ENCODE peak calls at places on chromosomes 16 and 17, in six cellular contexts. One of them, this sample, is unnamed.
A peak's percentile ranks its signal among the peaks of the same experiment; 100 is the strongest.

GRCh38 chr17:82932146-82933005 is 92.6 kb upstream of the ZNF750 start:
- DNase-seq in mesenchymal stem cell: no peak
- DNase-seq in IMR-90: peak; percentile 86
- DNase-seq in H9: no peak
- DNase-seq in H1: no peak
- DNase-seq in trophoblast cell: no peak
- DNase-seq in this sample: no peak

GRCh38 chr16:65967376-65967775 is 399.1 kb upstream of the CDH5 start:
- DNase-seq in mesenchymal stem cell: peak; percentile 12
- DNase-seq in IMR-90: peak; percentile 45
- DNase-seq in H9: no peak
- DNase-seq in H1: no peak
- DNase-seq in trophoblast cell: no peak
- DNase-seq in this sample: no peak

GRCh38 chr17:39150104-39150634 is 1.3 kb downstream of the PLXDC1 start:
- DNase-seq in mesenchymal stem cell: no peak
- DNase-seq in IMR-90: no peak
- DNase-seq in H9: no peak
- DNase-seq in H1: no peak
- DNase-seq in trophoblast cell: no peak
- DNase-seq in this sample: no peak

GRCh38 chr17:43713494-43714162 is 45.0 kb downstream of the SOST start:
- DNase-seq in mesenchymal stem cell: peak; percentile 42
- DNase-seq in IMR-90: no peak
- DNase-seq in H9: peak; percentile 61
- DNase-seq in H1: no peak
- DNase-seq in trophoblast cell: peak; percentile 14
- DNase-seq in this sample: no peak

GRCh38 chr17:56884483-56885144 is 29.2 kb downstream of the TRIM25 start:
- DNase-seq in mesenchymal stem cell: no peak
- DNase-seq in IMR-90: no peak
- DNase-seq in H9: no peak
- DNase-seq in H1: no peak
- DNase-seq in trophoblast cell: no peak
- DNase-seq in this sample: no peak

GRCh38 chr17:7325031-7325528 is 4.1 kb downstream of the NEURL4 start:
- DNase-seq in mesenchymal stem cell: no peak
- DNase-seq in IMR-90: no peak
- DNase-seq in H9: no peak
- DNase-seq in H1: no peak
- DNase-seq in trophoblast cell: no peak
- DNase-seq in this sample: no peak

GRCh38 chr16:49552273-49552928 is 178.8 kb downstream of the C16orf78 start:
- DNase-seq in mesenchymal stem cell: no peak
- DNase-seq in IMR-90: no peak
- DNase-seq in H9: no peak
- DNase-seq in H1: no peak
- DNase-seq in trophoblast cell: no peak
- DNase-seq in this sample: no peak

GRCh38 chr17:61399131-61400057 is at the start of gene TBX2:
- DNase-seq in mesenchymal stem cell: peak; percentile 95
- DNase-seq in IMR-90: peak; percentile 96
- DNase-seq in H9: peak; percentile 92
- DNase-seq in H1: no peak
- DNase-seq in trophoblast cell: peak; percentile 46
- DNase-seq in this sample: no peak

GRCh38 chr16:72561-73537 is at the start of gene RHBDF1:
- DNase-seq in mesenchymal stem cell: peak; percentile 65
- DNase-seq in IMR-90: peak; percentile 47
- DNase-seq in H9: peak; percentile 75
- DNase-seq in H1: no peak
- DNase-seq in trophoblast cell: peak; percentile 53
- DNase-seq in this sample: peak; percentile 66

GRCh38 chr17:75152971-75153853 is 1.1 kb downstream of the JPT1 start:
- DNase-seq in mesenchymal stem cell: peak; percentile 45
- DNase-seq in IMR-90: peak; percentile 28
- DNase-seq in H9: peak; percentile 64
- DNase-seq in H1: no peak
- DNase-seq in trophoblast cell: no peak
- DNase-seq in this sample: no peak

GRCh38 chr17:55430531-55431228 is 9.0 kb upstream of the MMD start:
- DNase-seq in mesenchymal stem cell: no peak
- DNase-seq in IMR-90: no peak
- DNase-seq in H9: no peak
- DNase-seq in H1: no peak
- DNase-seq in trophoblast cell: no peak
- DNase-seq in this sample: no peak

GRCh38 chr16:49382916-49383315 is 9.3 kb downstream of the C16orf78 start:
- DNase-seq in mesenchymal stem cell: no peak
- DNase-seq in IMR-90: no peak
- DNase-seq in H9: peak; percentile 67
- DNase-seq in H1: no peak
- DNase-seq in trophoblast cell: no peak
- DNase-seq in this sample: peak; percentile 24

GRCh38 chr16:84741351-84741791 is 41.6 kb downstream of the USP10 start:
- DNase-seq in mesenchymal stem cell: peak; percentile 62
- DNase-seq in IMR-90: peak; percentile 69
- DNase-seq in H9: no peak
- DNase-seq in H1: no peak
- DNase-seq in trophoblast cell: no peak
- DNase-seq in this sample: no peak

GRCh38 chr16:50393461-50394214 is 24.9 kb upstream of the BRD7 start:
- DNase-seq in mesenchymal stem cell: no peak
- DNase-seq in IMR-90: no peak
- DNase-seq in H9: no peak
- DNase-seq in H1: no peak
- DNase-seq in trophoblast cell: no peak
- DNase-seq in this sample: no peak

GRCh38 chr17:41329279-41329925 is 13.9 kb upstream of the KRTAP17-1 start:
- DNase-seq in mesenchymal stem cell: peak; percentile 51
- DNase-seq in IMR-90: peak; percentile 56
- DNase-seq in H9: peak; percentile 87
- DNase-seq in H1: peak; percentile 27
- DNase-seq in trophoblast cell: peak; percentile 35
- DNase-seq in this sample: peak; percentile 42

GRCh38 chr17:64153565-64153964 is 23.6 kb upstream of the ERN1 start:
- DNase-seq in mesenchymal stem cell: no peak
- DNase-seq in IMR-90: no peak
- DNase-seq in H9: no peak
- DNase-seq in H1: no peak
- DNase-seq in trophoblast cell: no peak
- DNase-seq in this sample: no peak

DNA sequence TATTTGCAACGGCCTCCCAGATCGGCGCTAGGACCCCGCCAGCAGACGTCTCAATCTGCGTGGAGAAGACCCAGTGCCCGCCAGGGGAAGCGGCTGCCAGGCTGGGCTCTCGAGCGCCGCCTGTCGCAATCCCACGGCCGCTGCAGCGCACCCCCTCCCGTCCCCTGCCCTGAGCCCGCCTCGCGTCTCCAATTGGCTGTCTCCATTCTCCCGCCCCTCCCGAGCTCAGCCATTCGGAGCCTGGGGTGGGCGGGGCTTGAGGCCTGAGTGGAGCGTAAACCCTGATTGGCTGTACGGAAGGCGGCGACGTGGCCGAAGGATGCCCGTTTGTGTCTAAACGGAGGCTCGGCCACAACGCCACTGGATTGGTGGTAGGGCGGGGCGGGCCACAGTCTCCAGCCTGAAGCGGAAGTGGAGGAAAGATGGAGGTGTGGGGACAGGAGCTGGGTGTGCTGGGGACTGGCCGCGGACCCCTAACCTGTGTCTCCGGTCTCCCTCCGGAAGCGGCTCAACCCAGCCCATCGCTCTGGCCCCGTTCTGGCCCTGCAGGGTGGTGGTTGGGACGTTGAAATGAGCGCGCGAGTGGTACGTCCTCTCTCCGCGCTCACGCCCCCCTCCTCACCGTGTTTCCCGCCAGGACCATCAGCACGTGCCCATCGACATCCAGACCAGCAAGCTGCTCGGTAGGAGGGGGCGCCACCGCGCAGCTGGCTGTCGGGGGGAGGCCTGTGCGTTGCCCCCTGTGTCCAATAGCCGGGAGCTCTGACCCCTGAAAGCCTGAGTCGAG is at the start of gene CDK5RAP3:
- DNase-seq in mesenchymal stem cell: peak; percentile 99
- DNase-seq in IMR-90: peak; percentile 99
- DNase-seq in H9: peak; percentile 100
- DNase-seq in H1: peak; percentile 99
- DNase-seq in trophoblast cell: peak; percentile 100
- DNase-seq in this sample: peak; percentile 99
- H3K4ac ChIP-seq in mesenchymal stem cell: peak within 1 kb of the TSS; percentile 56
- H3K4ac ChIP-seq in IMR-90: peak within 1 kb of the TSS; percentile 95
- H3K4ac ChIP-seq in H9: no peak within 1 kb of the TSS
- H3K4ac ChIP-seq in H1: peak within 1 kb of the TSS; percentile 69
- H3K4ac ChIP-seq in trophoblast cell: peak within 1 kb of the TSS; percentile 87
- H3K4ac ChIP-seq in this sample: peak within 1 kb of the TSS; percentile 32

DNA sequence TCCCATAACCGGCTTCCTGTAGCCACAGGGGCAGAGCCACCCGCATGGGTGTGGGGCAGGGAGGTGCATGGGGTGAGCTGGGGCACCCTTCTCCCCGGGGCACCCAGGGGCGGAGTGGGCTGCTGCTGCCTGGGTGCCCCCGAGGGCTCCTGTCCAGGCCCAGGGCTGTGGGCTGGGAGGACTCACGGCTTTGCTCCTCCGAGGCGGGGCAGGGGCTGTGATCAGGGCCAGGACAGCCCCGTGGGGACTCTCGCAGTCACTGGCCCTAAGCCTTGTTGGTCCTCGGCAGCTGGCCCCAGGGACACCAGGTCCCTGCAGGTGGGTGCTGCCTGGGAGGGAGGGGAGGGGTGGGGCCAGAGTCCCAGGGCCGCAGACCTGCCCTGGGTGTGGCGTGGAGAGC is 19.7 kb downstream of the CACNA1H start:
- DNase-seq in mesenchymal stem cell: no peak
- DNase-seq in IMR-90: no peak
- DNase-seq in H9: no peak
- DNase-seq in H1: no peak
- DNase-seq in trophoblast cell: no peak
- DNase-seq in this sample: no peak
- H4K8ac ChIP-seq in mesenchymal stem cell: no peak overlapping the region
- H4K8ac ChIP-seq in IMR-90: no peak overlapping the region
- H4K8ac ChIP-seq in H9: no peak overlapping the region
- H4K8ac ChIP-seq in H1: no peak overlapping the region
- H4K8ac ChIP-seq in trophoblast cell: no peak overlapping the region
- H4K8ac ChIP-seq in this sample: no peak overlapping the region

GRCh38 chr17:58268326-58268725 is 12.4 kb downstream of the MPO start:
- DNase-seq in mesenchymal stem cell: no peak
- DNase-seq in IMR-90: no peak
- DNase-seq in H9: no peak
- DNase-seq in H1: no peak
- DNase-seq in trophoblast cell: no peak
- DNase-seq in this sample: no peak
- H2AFZ ChIP-seq in mesenchymal stem cell: no peak overlapping the region
- H2AFZ ChIP-seq in IMR-90: no peak overlapping the region
- H2AFZ ChIP-seq in H9: no peak overlapping the region
- H2AFZ ChIP-seq in H1: no peak overlapping the region
- H2AFZ ChIP-seq in trophoblast cell: no peak overlapping the region
- H2AFZ ChIP-seq in this sample: no peak overlapping the region

GRCh38 chr17:48646183-48647102 is 20.3 kb upstream of the HOXB9 start:
- DNase-seq in mesenchymal stem cell: peak; percentile 77
- DNase-seq in IMR-90: no peak
- DNase-seq in H9: peak; percentile 74
- DNase-seq in H1: no peak
- DNase-seq in trophoblast cell: no peak
- DNase-seq in this sample: no peak
- H3K4ac ChIP-seq in mesenchymal stem cell: peak overlapping the region; percentile 8
- H3K4ac ChIP-seq in IMR-90: no peak overlapping the region
- H3K4ac ChIP-seq in H9: no peak overlapping the region
- H3K4ac ChIP-seq in H1: no peak overlapping the region
- H3K4ac ChIP-seq in trophoblast cell: no peak overlapping the region
- H3K4ac ChIP-seq in this sample: no peak overlapping the region

GRCh38 chr17:28331891-28332420 is 3.3 kb downstream of the IFT20 start:
- DNase-seq in mesenchymal stem cell: no peak
- DNase-seq in IMR-90: no peak
- DNase-seq in H9: peak; percentile 28
- DNase-seq in H1: no peak
- DNase-seq in trophoblast cell: no peak
- DNase-seq in this sample: no peak
- H4K8ac ChIP-seq in mesenchymal stem cell: no peak overlapping the region
- H4K8ac ChIP-seq in IMR-90: no peak overlapping the region
- H4K8ac ChIP-seq in H9: no peak overlapping the region
- H4K8ac ChIP-seq in H1: peak overlapping the region; percentile 26
- H4K8ac ChIP-seq in trophoblast cell: no peak overlapping the region
- H4K8ac ChIP-seq in this sample: no peak overlapping the region

This sample was measured in neuronal stem cell.